ENCODE peak calls at places on chromosomes 4 and X, in four cellular contexts. One of them, this sample, is unnamed.

GRCh38 chr4:4269326-4269725 is 20.6 kb downstream of the LYAR start:
- DNase-seq in A549: no peak
- DNase-seq in K562: no peak
- DNase-seq in HepG2: no peak
- DNase-seq in this sample: no peak

GRCh38 chr4:57190651-57191481 is 80.7 kb upstream of the IGFBP7 start:
- DNase-seq in K562: peak; percentile 70
- DNase-seq in A549: peak; percentile 49
- DNase-seq in HepG2: peak; percentile 18
- DNase-seq in this sample: peak; percentile 89

GRCh38 chr4:141417387-141417786 is 196.7 kb downstream of the ZNF330 start:
- DNase-seq in K562: no peak
- DNase-seq in HepG2: no peak
- DNase-seq in A549: no peak
- DNase-seq in this sample: no peak

GRCh38 chr4:188934320-188934975 is 795.2 kb downstream of the TRIML1 start:
- DNase-seq in A549: peak; percentile 11
- DNase-seq in K562: no peak
- DNase-seq in HepG2: no peak
- DNase-seq in this sample: no peak

GRCh38 chrX:16662402-16662801 is 12.4 kb downstream of the S100G start:
- DNase-seq in A549: no peak
- DNase-seq in K562: no peak
- DNase-seq in HepG2: no peak
- DNase-seq in this sample: no peak

GRCh38 chr4:147110968-147111367 is 165.3 kb upstream of the TTC29 start:
- DNase-seq in HepG2: no peak
- DNase-seq in A549: no peak
- DNase-seq in K562: no peak
- DNase-seq in this sample: no peak

GRCh38 chr4:2259036-2259540 is 2.8 kb downstream of the MXD4 start:
- DNase-seq in HepG2: no peak
- DNase-seq in A549: no peak
- DNase-seq in K562: no peak
- DNase-seq in this sample: no peak

GRCh38 chrX:49001521-49002090 is 458 bp downstream of the GRIPAP1 start:
- DNase-seq in K562: peak; percentile 62
- DNase-seq in A549: peak; percentile 50
- DNase-seq in HepG2: peak; percentile 1
- DNase-seq in this sample: peak; percentile 70

GRCh38 chr4:106149911-106150310 is 166.1 kb downstream of the TBCK start:
- DNase-seq in A549: no peak
- DNase-seq in K562: no peak
- DNase-seq in HepG2: no peak
- DNase-seq in this sample: no peak

GRCh38 chr4:88706574-88706973 is 8.9 kb upstream of the NAP1L5 start:
- DNase-seq in K562: no peak
- DNase-seq in HepG2: peak; percentile 53
- DNase-seq in A549: peak; percentile 58
- DNase-seq in this sample: peak; percentile 70

GRCh38 chr4:145755802-145756201 is 75.9 kb downstream of the C4orf51 start:
- DNase-seq in K562: no peak
- DNase-seq in HepG2: no peak
- DNase-seq in A549: no peak
- DNase-seq in this sample: no peak

GRCh38 chr4:151227731-151228130 is 49.2 kb upstream of the PRSS48 start:
- DNase-seq in HepG2: no peak
- DNase-seq in A549: peak; percentile 33
- DNase-seq in K562: no peak
- DNase-seq in this sample: no peak

GRCh38 chrX:22430701-22431100 is 158.0 kb downstream of the CBLL2 start:
- DNase-seq in A549: no peak
- DNase-seq in K562: no peak
- DNase-seq in HepG2: no peak
- DNase-seq in this sample: no peak

GRCh38 chr4:73528171-73528570 is 46.6 kb downstream of the AFM start:
- DNase-seq in A549: peak; percentile 12
- DNase-seq in HepG2: no peak
- DNase-seq in K562: no peak
- DNase-seq in this sample: no peak

GRCh38 chrX:49166914-49167739 is 4.6 kb downstream of the MAGIX start:
- DNase-seq in A549: no peak
- DNase-seq in K562: peak; percentile 45
- DNase-seq in HepG2: no peak
- DNase-seq in this sample: peak; percentile 49

GRCh38 chr4:109572154-109572553 is 12.1 kb downstream of the MCUB start:
- DNase-seq in HepG2: no peak
- DNase-seq in A549: no peak
- DNase-seq in K562: no peak
- DNase-seq in this sample: no peak

GRCh38 chr4:4524364-4524763 is 17.5 kb downstream of the STX18 start:
- DNase-seq in HepG2: no peak
- DNase-seq in A549: no peak
- DNase-seq in K562: no peak
- DNase-seq in this sample: peak; percentile 77

GRCh38 chr4:183171484-183172267 is 72.6 kb downstream of the WWC2 start:
- DNase-seq in K562: no peak
- DNase-seq in A549: peak; percentile 66
- DNase-seq in HepG2: peak; percentile 67
- DNase-seq in this sample: no peak

GRCh38 chr4:183173580-183174526 is 74.8 kb downstream of the WWC2 start:
- DNase-seq in K562: no peak
- DNase-seq in HepG2: no peak
- DNase-seq in A549: no peak
- DNase-seq in this sample: peak; percentile 68

GRCh38 chr4:183170894-183171293 is 71.8 kb downstream of the WWC2 start:
- DNase-seq in K562: no peak
- DNase-seq in HepG2: no peak
- DNase-seq in A549: no peak
- DNase-seq in this sample: no peak

GRCh38 chr4:183175631-183176232 is 76.7 kb downstream of the WWC2 start:
- DNase-seq in K562: no peak
- DNase-seq in HepG2: peak; percentile 89
- DNase-seq in A549: peak; percentile 31
- DNase-seq in this sample: no peak

DNA sequence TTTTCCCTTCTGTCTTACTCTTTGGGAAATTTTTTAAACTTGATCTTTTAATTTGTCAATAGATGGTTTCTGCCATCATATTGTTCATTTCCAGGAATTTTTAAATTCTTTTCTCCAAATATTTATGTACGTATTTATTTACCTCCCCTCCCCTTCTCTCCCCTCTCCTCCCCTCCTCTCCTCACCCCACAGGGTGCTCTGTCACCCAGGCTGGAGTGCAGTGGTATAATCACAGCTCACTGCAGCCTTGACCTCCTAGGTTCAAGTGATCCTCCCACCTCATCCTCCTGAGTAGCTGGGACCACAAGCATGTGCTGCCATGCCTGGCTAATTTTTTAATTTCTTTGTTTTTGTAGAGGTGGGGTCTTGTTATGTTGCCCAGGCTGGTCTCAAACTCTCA is 73.8 kb downstream of the WWC2 start:
- DNase-seq in K562: no peak
- DNase-seq in A549: no peak
- DNase-seq in HepG2: no peak
- DNase-seq in this sample: no peak
- TF ChIP-seq REST in K562: no peak
- TF ChIP-seq REST in A549: no peak
- TF ChIP-seq REST in HepG2: no peak
- TF ChIP-seq REST in this sample: no peak

GRCh38 chrX:46488712-46489111 is 56.5 kb downstream of the ZNF674 start:
- DNase-seq in K562: no peak
- DNase-seq in A549: no peak
- DNase-seq in HepG2: no peak
- DNase-seq in this sample: peak; percentile 55

GRCh38 chrX:46485897-46486296 is 59.3 kb downstream of the ZNF674 start:
- DNase-seq in K562: no peak
- DNase-seq in HepG2: peak; percentile 83
- DNase-seq in A549: no peak
- DNase-seq in this sample: peak; percentile 75
- TF ChIP-seq JUNB in K562: no peak
- TF ChIP-seq JUNB in HepG2: no peak
- TF ChIP-seq JUNB in A549: no peak
- TF ChIP-seq JUNB in this sample: no peak

DNA sequence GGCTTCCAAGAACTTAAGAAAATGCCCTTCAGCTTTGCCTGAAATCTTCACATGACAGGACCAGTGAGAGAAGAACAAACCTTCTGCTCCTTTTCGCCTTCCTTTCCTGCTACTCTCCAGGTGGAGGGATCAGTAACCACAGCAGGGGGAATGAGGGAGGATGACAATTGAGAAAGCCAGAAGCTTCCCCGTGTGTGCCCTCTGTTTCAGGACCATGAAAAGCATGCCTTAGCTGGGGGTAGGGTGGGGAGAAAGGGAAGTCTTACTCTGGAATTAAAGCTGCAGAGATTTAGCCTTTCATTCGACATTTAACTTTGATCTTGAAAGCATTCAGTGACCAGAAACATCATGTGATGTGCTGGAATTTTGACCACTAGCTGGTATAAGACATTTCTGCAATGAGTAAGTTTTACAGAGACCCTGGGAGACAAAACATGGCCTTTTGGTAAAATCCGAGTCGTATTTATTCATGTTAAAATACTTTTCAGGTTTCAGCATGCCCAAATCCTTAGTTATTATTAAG is 10.6 kb upstream of the PUDP start:
- DNase-seq in K562: no peak
- DNase-seq in A549: no peak
- DNase-seq in HepG2: no peak
- DNase-seq in this sample: peak; percentile 30
- TF ChIP-seq REST in K562: no peak
- TF ChIP-seq REST in A549: no peak
- TF ChIP-seq REST in HepG2: no peak
- TF ChIP-seq REST in this sample: peak; percentile 33

GRCh38 chrX:134171661-134172587 is 65.1 kb upstream of the CCDC160 start:
- DNase-seq in K562: no peak
- DNase-seq in A549: no peak
- DNase-seq in HepG2: no peak
- DNase-seq in this sample: peak; percentile 66

GRCh38 chrX:134173541-134174272 is 63.3 kb upstream of the CCDC160 start:
- DNase-seq in K562: no peak
- DNase-seq in HepG2: no peak
- DNase-seq in A549: no peak
- DNase-seq in this sample: peak; percentile 79

GRCh38 chrX:134174273-134174660 is 62.7 kb upstream of the CCDC160 start:
- DNase-seq in HepG2: no peak
- DNase-seq in A549: no peak
- DNase-seq in K562: no peak
- DNase-seq in this sample: peak; percentile 40

GRCh38 chrX:134174859-134175258 is 62.1 kb upstream of the CCDC160 start:
- DNase-seq in K562: no peak
- DNase-seq in HepG2: no peak
- DNase-seq in A549: no peak
- DNase-seq in this sample: peak; percentile 82

GRCh38 chrX:134172588-134173259 is 64.3 kb upstream of the CCDC160 start:
- DNase-seq in K562: no peak
- DNase-seq in HepG2: no peak
- DNase-seq in A549: peak; percentile 1
- DNase-seq in this sample: no peak
- TF ChIP-seq JUNB in K562: no peak
- TF ChIP-seq JUNB in HepG2: no peak
- TF ChIP-seq JUNB in A549: no peak
- TF ChIP-seq JUNB in this sample: no peak

This sample was measured in GM23338.